ENCODE peak calls at places on chromosomes 13 and 19, in six cellular contexts. One of them, this sample, is unnamed. For H3K4me1 and H3K27me3, the result is how much of the 10 kb centered on the place peaks cover.

GRCh38 chr13:21884299-21884878 is 213.5 kb downstream of the FGF9 start:
- DNase-seq in neuronal stem cell: no peak
- DNase-seq in IMR-90: no peak
- DNase-seq in H9: no peak
- DNase-seq in H1: no peak
- DNase-seq in trophoblast cell: no peak
- DNase-seq in this sample: no peak

GRCh38 chr13:37681295-37682032 is 82.9 kb upstream of the POSTN start:
- DNase-seq in neuronal stem cell: no peak
- DNase-seq in IMR-90: peak
- DNase-seq in H9: no peak
- DNase-seq in H1: no peak
- DNase-seq in trophoblast cell: no peak
- DNase-seq in this sample: peak

GRCh38 chr19:45019187-45019586 is 17.9 kb downstream of the RELB start:
- DNase-seq in neuronal stem cell: no peak
- DNase-seq in IMR-90: no peak
- DNase-seq in H9: no peak
- DNase-seq in H1: no peak
- DNase-seq in trophoblast cell: no peak
- DNase-seq in this sample: no peak

GRCh38 chr19:16585808-16586476 is 13.7 kb upstream of the SLC35E1 start:
- DNase-seq in neuronal stem cell: no peak
- DNase-seq in IMR-90: peak
- DNase-seq in H9: no peak
- DNase-seq in H1: no peak
- DNase-seq in trophoblast cell: no peak
- DNase-seq in this sample: peak

GRCh38 chr19:39813264-39813998 is 20.5 kb downstream of the DYRK1B start:
- DNase-seq in neuronal stem cell: no peak
- DNase-seq in IMR-90: no peak
- DNase-seq in H9: no peak
- DNase-seq in H1: no peak
- DNase-seq in trophoblast cell: no peak
- DNase-seq in this sample: no peak

GRCh38 chr19:17333611-17334413 is 843 bp downstream of the ANO8 start:
- DNase-seq in neuronal stem cell: no peak
- DNase-seq in IMR-90: peak
- DNase-seq in H9: peak
- DNase-seq in H1: no peak
- DNase-seq in trophoblast cell: no peak
- DNase-seq in this sample: peak

GRCh38 chr19:11949201-11949600 is 15.6 kb upstream of the ZNF763 start:
- DNase-seq in neuronal stem cell: no peak
- DNase-seq in IMR-90: peak
- DNase-seq in H9: no peak
- DNase-seq in H1: no peak
- DNase-seq in trophoblast cell: no peak
- DNase-seq in this sample: peak

GRCh38 chr13:110913911-110914292 is 967 bp downstream of the ANKRD10 start:
- DNase-seq in neuronal stem cell: no peak
- DNase-seq in IMR-90: no peak
- DNase-seq in H9: no peak
- DNase-seq in H1: no peak
- DNase-seq in trophoblast cell: peak
- DNase-seq in this sample: no peak

GRCh38 chr19:7622933-7623685 is 6.2 kb downstream of the XAB2 start:
- DNase-seq in neuronal stem cell: no peak
- DNase-seq in IMR-90: no peak
- DNase-seq in H9: no peak
- DNase-seq in H1: no peak
- DNase-seq in trophoblast cell: no peak
- DNase-seq in this sample: no peak

GRCh38 chr13:77040076-77040475 is 13.1 kb upstream of the FBXL3 start:
- DNase-seq in neuronal stem cell: no peak
- DNase-seq in IMR-90: no peak
- DNase-seq in H9: no peak
- DNase-seq in H1: no peak
- DNase-seq in trophoblast cell: no peak
- DNase-seq in this sample: no peak

GRCh38 chr19:45424191-45425058 is 708 bp upstream of the ERCC1 start:
- DNase-seq in neuronal stem cell: no peak
- DNase-seq in IMR-90: peak
- DNase-seq in H9: peak
- DNase-seq in H1: no peak
- DNase-seq in trophoblast cell: peak
- DNase-seq in this sample: peak

GRCh38 chr13:60227168-60227567 is 63.4 kb upstream of the DIAPH3 start:
- DNase-seq in neuronal stem cell: no peak
- DNase-seq in IMR-90: no peak
- DNase-seq in H9: no peak
- DNase-seq in H1: no peak
- DNase-seq in trophoblast cell: no peak
- DNase-seq in this sample: peak
- H3K14ac ChIP-seq in neuronal stem cell: no peak
- H3K14ac ChIP-seq in IMR-90: no peak
- H3K14ac ChIP-seq in H9: no peak
- H3K14ac ChIP-seq in H1: no peak
- H3K14ac ChIP-seq in trophoblast cell: no peak
- H3K14ac ChIP-seq in this sample: no peak

GRCh38 chr13:40981949-40982348 is 37.2 kb downstream of the ELF1 start:
- DNase-seq in neuronal stem cell: no peak
- DNase-seq in IMR-90: no peak
- DNase-seq in H9: no peak
- DNase-seq in H1: no peak
- DNase-seq in trophoblast cell: no peak
- DNase-seq in this sample: no peak
- H3K4me1 ChIP-seq in neuronal stem cell: under half
- H3K4me1 ChIP-seq in IMR-90: under half
- H3K4me1 ChIP-seq in H9: under half
- H3K4me1 ChIP-seq in H1: under half
- H3K4me1 ChIP-seq in trophoblast cell: under half
- H3K4me1 ChIP-seq in this sample: under half

GRCh38 chr19:15087182-15087581 is 5.2 kb downstream of the OR1I1 start:
- DNase-seq in neuronal stem cell: no peak
- DNase-seq in IMR-90: no peak
- DNase-seq in H9: no peak
- DNase-seq in H1: no peak
- DNase-seq in trophoblast cell: no peak
- DNase-seq in this sample: no peak
- H3K27me3 ChIP-seq in neuronal stem cell: under half
- H3K27me3 ChIP-seq in IMR-90: under half
- H3K27me3 ChIP-seq in H9: under half
- H3K27me3 ChIP-seq in H1: under half
- H3K27me3 ChIP-seq in trophoblast cell: under half
- H3K27me3 ChIP-seq in this sample: under half

GRCh38 chr19:55241143-55241934 is 12.8 kb upstream of the TMEM86B start:
- DNase-seq in neuronal stem cell: no peak
- DNase-seq in IMR-90: no peak
- DNase-seq in H9: no peak
- DNase-seq in H1: no peak
- DNase-seq in trophoblast cell: no peak
- DNase-seq in this sample: no peak

GRCh38 chr19:55239004-55239403 is 10.4 kb upstream of the TMEM86B start:
- DNase-seq in neuronal stem cell: no peak
- DNase-seq in IMR-90: no peak
- DNase-seq in H9: no peak
- DNase-seq in H1: no peak
- DNase-seq in trophoblast cell: no peak
- DNase-seq in this sample: no peak

GRCh38 chr19:55241935-55242464 is 13.4 kb upstream of the TMEM86B start:
- DNase-seq in neuronal stem cell: no peak
- DNase-seq in IMR-90: no peak
- DNase-seq in H9: no peak
- DNase-seq in H1: no peak
- DNase-seq in trophoblast cell: no peak
- DNase-seq in this sample: no peak

GRCh38 chr19:55240713-55241020 is 12.1 kb upstream of the TMEM86B start:
- DNase-seq in neuronal stem cell: no peak
- DNase-seq in IMR-90: no peak
- DNase-seq in H9: no peak
- DNase-seq in H1: no peak
- DNase-seq in trophoblast cell: no peak
- DNase-seq in this sample: no peak

GRCh38 chr19:55238030-55238429 is 9.5 kb upstream of the TMEM86B start:
- DNase-seq in neuronal stem cell: no peak
- DNase-seq in IMR-90: no peak
- DNase-seq in H9: no peak
- DNase-seq in H1: no peak
- DNase-seq in trophoblast cell: no peak
- DNase-seq in this sample: no peak
- H3K14ac ChIP-seq in neuronal stem cell: no peak
- H3K14ac ChIP-seq in IMR-90: no peak
- H3K14ac ChIP-seq in H9: no peak
- H3K14ac ChIP-seq in H1: no peak
- H3K14ac ChIP-seq in trophoblast cell: no peak
- H3K14ac ChIP-seq in this sample: no peak

GRCh38 chr19:19461671-19462622 is 53.4 kb downstream of the TSSK6 start:
- DNase-seq in neuronal stem cell: peak
- DNase-seq in IMR-90: no peak
- DNase-seq in H9: peak
- DNase-seq in H1: peak
- DNase-seq in trophoblast cell: no peak
- DNase-seq in this sample: peak
- H3K4me1 ChIP-seq in neuronal stem cell: half or more
- H3K4me1 ChIP-seq in IMR-90: half or more
- H3K4me1 ChIP-seq in H9: under half
- H3K4me1 ChIP-seq in H1: under half
- H3K4me1 ChIP-seq in trophoblast cell: half or more
- H3K4me1 ChIP-seq in this sample: half or more

DNA sequence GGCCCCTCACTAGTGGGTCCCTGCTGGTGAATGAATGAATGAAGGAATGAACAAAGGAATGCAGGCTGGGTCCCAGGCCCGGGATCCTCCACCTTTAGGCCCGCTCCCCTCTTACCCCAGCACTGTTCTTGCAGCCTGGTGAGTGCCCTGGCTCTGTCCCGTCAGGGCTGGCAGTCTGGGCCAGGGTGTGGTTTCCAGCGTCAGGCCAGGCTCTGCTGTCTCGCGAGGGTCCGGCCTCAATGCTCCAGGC is 317 bp downstream of the LYL1 start:
- DNase-seq in neuronal stem cell: no peak
- DNase-seq in IMR-90: no peak
- DNase-seq in H9: no peak
- DNase-seq in H1: no peak
- DNase-seq in trophoblast cell: no peak
- DNase-seq in this sample: peak
- H3K27me3 ChIP-seq in neuronal stem cell: under half
- H3K27me3 ChIP-seq in IMR-90: under half
- H3K27me3 ChIP-seq in H9: under half
- H3K27me3 ChIP-seq in H1: half or more
- H3K27me3 ChIP-seq in trophoblast cell: under half
- H3K27me3 ChIP-seq in this sample: under half